ENCODE peak calls at places on chromosomes 7 and 10, in six cellular contexts. C is lower lobe of right lung, J is smooth muscle cell of the brain vasculature, B is adrenal gland, Y is nephron progenitor cell, H is cardiac muscle cell. P is an unnamed sample.

GRCh38 chr10:86659721-86660438 is 5.5 kb downstream of the OPN4 start:
- DNase-seq in B (no peak), Y (no peak), H (no peak), J (no peak), C (peak), P (no peak)

GRCh38 chr7:45872116-45873034 is 507 bp downstream of the CCDC201 start:
- DNase-seq in B (no peak), C (no peak), Y (peak), J (no peak), H (peak), P (no peak)

GRCh38 chr7:132140341-132140740 is 435.9 kb downstream of the PLXNA4 start:
- DNase-seq in J (no peak), Y (no peak), H (peak), B (no peak), C (no peak), P (no peak)

GRCh38 chr10:71079761-71080380 is 132.5 kb upstream of the UNC5B start:
- DNase-seq in C (no peak), B (no peak), Y (no peak), J (no peak), H (no peak), P (no peak)

GRCh38 chr10:59622320-59622901 is 87.2 kb downstream of the SLC16A9 start:
- DNase-seq in H (peak), J (peak), B (peak), Y (peak), C (peak), P (no peak)

GRCh38 chr7:22726849-22727792 is at the start of gene IL6:
- DNase-seq in Y (peak), C (peak), J (peak), B (peak), H (peak), P (no peak)

GRCh38 chr7:106584914-106585759 is 75.8 kb downstream of the CCDC71L start:
- DNase-seq in J (no peak), Y (no peak), B (no peak), C (no peak), H (no peak), P (no peak)

GRCh38 chr7:87624628-87625027 is 3.6 kb upstream of the RUNDC3B start:
- DNase-seq in H (no peak), C (no peak), B (no peak), J (no peak), Y (no peak), P (no peak)

GRCh38 chr10:58645762-58646161 is 133.1 kb downstream of the BICC1 start:
- DNase-seq in B (no peak), H (peak), C (no peak), J (no peak), Y (no peak), P (no peak)

GRCh38 chr10:91607661-91608442 is 25.0 kb downstream of the PPP1R3C start:
- DNase-seq in H (peak), Y (no peak), B (peak), J (no peak), C (no peak), P (no peak)

GRCh38 chr7:153090209-153090608 is 330.7 kb downstream of the ACTR3B start:
- DNase-seq in Y (no peak), H (no peak), B (no peak), C (no peak), J (no peak), P (no peak)

GRCh38 chr7:41828911-41829310 is 126.0 kb upstream of the INHBA start:
- DNase-seq in J (no peak), B (no peak), C (no peak), H (no peak), Y (no peak), P (no peak)

GRCh38 chr10:66925896-66926719 is at the start of gene LRRTM3:
- DNase-seq in B (peak), Y (peak), H (peak), J (peak), C (no peak), P (no peak)

GRCh38 chr7:471191-471865 is 48.3 kb downstream of the PDGFA start:
- DNase-seq in B (no peak), J (no peak), Y (no peak), C (no peak), H (no peak), P (no peak)

GRCh38 chr7:103880201-103880600 is 109.3 kb downstream of the RELN start:
- DNase-seq in Y (no peak), J (no peak), C (no peak), B (no peak), H (no peak), P (no peak)

GRCh38 chr10:99346247-99346646 is 17.1 kb downstream of the CNNM1 start:
- DNase-seq in Y (no peak), B (no peak), C (no peak), H (peak), J (no peak), P (no peak)

GRCh38 chr10:129814681-129815646 is 149.1 kb downstream of the EBF3 start:
- DNase-seq in B (no peak), C (no peak), J (no peak), H (no peak), Y (no peak), P (no peak)

GRCh38 chr7:69412331-69413146 is 185.7 kb upstream of the AUTS2 start:
- DNase-seq in Y (no peak), J (no peak), H (peak), B (peak), C (no peak), P (no peak)

GRCh38 chr7:81470084-81470723 is 299.6 kb downstream of the HGF start:
- DNase-seq in H (peak), C (peak), B (peak), J (peak), Y (peak), P (no peak)

GRCh38 chr7:64101943-64102655 is 56.9 kb downstream of the ZNF727 start:
- DNase-seq in B (no peak), J (no peak), H (no peak), C (no peak), Y (no peak), P (no peak)

GRCh38 chr10:70283445-70284399 is at the start of gene NPFFR1:
- DNase-seq in J (no peak), Y (peak), C (no peak), H (no peak), B (no peak), P (no peak)